ENCODE peak calls at places on chromosomes 11 and 22, in eight cellular contexts. D is stimulated activated CD4-positive, alpha-beta T cell treated with anti-CD3 and anti-CD28 coated beads, Interleukin-4, amount 100 ng/mL, for 1 hour; G is ELR; L is EL; W is DND-41; O is cardiac fibroblast; C is AML-193; A is BE2C. V is an unnamed sample.

GRCh38 chr11:8826901-8827560 is 84.0 kb upstream of the AKIP1 start:
- DNase-seq in O (no peak), L (no peak), D (no peak), C (peak), W (no peak), A (no peak), G (no peak), V (no peak)

GRCh38 chr11:134761926-134762247 is 349.8 kb upstream of the B3GAT1 start:
- DNase-seq in C (no peak), A (no peak), L (no peak), W (no peak), D (no peak), G (no peak), O (no peak), V (no peak)

GRCh38 chr11:33016654-33017053 is 976 bp downstream of the DEPDC7 start:
- DNase-seq in W (no peak), G (peak), O (no peak), L (no peak), C (no peak), D (no peak), A (no peak), V (no peak)

GRCh38 chr22:36914383-36914752 is 940 bp downstream of the CSF2RB start:
- DNase-seq in A (no peak), L (no peak), G (no peak), C (no peak), O (no peak), D (no peak), W (no peak), V (no peak)

GRCh38 chr22:40567106-40567505 is 69.4 kb downstream of the MRTFA start:
- DNase-seq in C (no peak), A (no peak), O (no peak), D (no peak), W (no peak), G (peak), L (peak), V (no peak)

GRCh38 chr11:62544521-62545436 is 1.8 kb downstream of the AHNAK start:
- DNase-seq in C (no peak), G (peak), W (no peak), D (peak), A (no peak), O (no peak), L (peak), V (no peak)

GRCh38 chr11:64914123-64914522 is 2.9 kb downstream of the ATG2A start:
- DNase-seq in A (no peak), O (no peak), D (no peak), L (no peak), G (no peak), W (no peak), C (no peak), V (no peak)

GRCh38 chr11:124096364-124096763 is 18.9 kb upstream of the VWA5A start:
- DNase-seq in G (no peak), A (no peak), O (no peak), L (no peak), C (no peak), D (no peak), W (no peak), V (no peak)

GRCh38 chr22:45202333-45203149 is 38.2 kb downstream of the KIAA0930 start:
- DNase-seq in O (no peak), A (no peak), L (no peak), G (no peak), W (no peak), D (no peak), C (no peak), V (no peak)

GRCh38 chr22:26992556-26992955 is 335.2 kb downstream of the MIAT start:
- DNase-seq in W (no peak), D (no peak), G (no peak), O (no peak), L (no peak), A (no peak), C (no peak), V (no peak)

GRCh38 chr11:64157987-64158386 is 7.9 kb downstream of the MACROD1 start:
- DNase-seq in G (no peak), W (no peak), A (peak), L (no peak), C (no peak), O (no peak), D (no peak), V (no peak)

GRCh38 chr22:31635638-31636306 is 26.2 kb downstream of the PISD start:
- DNase-seq in L (no peak), G (no peak), D (no peak), A (no peak), W (no peak), C (no peak), O (no peak), V (no peak)

GRCh38 chr11:65236194-65237059 is 25.3 kb upstream of the POLA2 start:
- DNase-seq in W (no peak), C (no peak), D (no peak), L (no peak), A (no peak), O (no peak), G (no peak), V (no peak)

V was measured in endothelial cell.